ENCODE peak calls at places on chromosome 1, in six cellular contexts. C, Y, T, R, S and E are unnamed samples.

GRCh38 chr1:36342426-36343185 is 19.2 kb upstream of the EVA1B start:
- DNase-seq in S (peak), Y (no peak), T (peak), R (peak), C (no peak), E (no peak)

GRCh38 chr1:94955767-94956632 is 29.1 kb upstream of the CNN3 start:
- DNase-seq in S (no peak), C (no peak), T (no peak), Y (no peak), R (no peak), E (no peak)

GRCh38 chr1:207941664-207942063 is 30.7 kb upstream of the CD34 start:
- DNase-seq in S (no peak), Y (no peak), C (no peak), T (no peak), R (no peak), E (no peak)

GRCh38 chr1:21816602-21817302 is 4.7 kb downstream of the LDLRAD2 start:
- DNase-seq in R (peak), T (no peak), Y (no peak), S (no peak), C (no peak), E (no peak)

GRCh38 chr1:170619167-170620030 is 44.5 kb upstream of the PRRX1 start:
- DNase-seq in C (no peak), S (no peak), R (peak), T (no peak), Y (no peak), E (no peak)

GRCh38 chr1:193479187-193479586 is 292.8 kb upstream of the B3GALT2 start:
- DNase-seq in T (peak), C (peak), R (no peak), Y (peak), S (no peak), E (peak)

GRCh38 chr1:2381741-2382620 is 9.4 kb downstream of the MORN1 start:
- DNase-seq in R (peak), C (peak), T (peak), S (peak), Y (no peak), E (no peak)

GRCh38 chr1:19643602-19644419 is at the start of gene NBL1:
- DNase-seq in Y (no peak), S (peak), T (peak), R (no peak), C (peak), E (no peak)

GRCh38 chr1:27622828-27623227 is 12.2 kb downstream of the FGR start:
- DNase-seq in S (no peak), C (no peak), Y (no peak), R (no peak), T (no peak), E (no peak)

GRCh38 chr1:63931468-63931867 is 157.7 kb downstream of the ROR1 start:
- DNase-seq in C (no peak), T (no peak), S (no peak), R (peak), Y (no peak), E (no peak)

GRCh38 chr1:189499736-189500135 is 977.9 kb downstream of the BRINP3 start:
- DNase-seq in Y (no peak), R (no peak), C (no peak), S (no peak), T (no peak), E (no peak)

GRCh38 chr1:234397732-234398131 is 24.5 kb downstream of the COA6 start:
- DNase-seq in C (no peak), S (no peak), Y (no peak), T (no peak), R (no peak), E (no peak)

GRCh38 chr1:166947398-166948043 is 27.8 kb downstream of the ILDR2 start:
- DNase-seq in C (peak), S (no peak), Y (no peak), T (no peak), R (no peak), E (no peak)

GRCh38 chr1:19602486-19602885 is 41.6 kb upstream of the NBL1 start:
- DNase-seq in R (no peak), Y (no peak), T (no peak), S (no peak), C (no peak), E (no peak)

GRCh38 chr1:9892563-9893528 is 17.2 kb downstream of the CTNNBIP1 start:
- DNase-seq in T (no peak), S (no peak), C (no peak), R (peak), Y (no peak), E (no peak)

GRCh38 chr1:117118101-117118500 is 3.4 kb downstream of the TRIM45 start:
- DNase-seq in T (no peak), Y (no peak), C (no peak), S (no peak), R (no peak), E (no peak)

GRCh38 chr1:78490861-78491310 is at the start of gene PTGFR:
- DNase-seq in T (no peak), R (peak), S (no peak), C (no peak), Y (no peak), E (no peak)

GRCh38 chr1:210359255-210359654 is 30.6 kb downstream of the HHAT start:
- DNase-seq in T (no peak), Y (no peak), S (no peak), R (no peak), C (no peak), E (no peak)

GRCh38 chr1:67307251-67308060 is at the start of gene IL12RB2:
- DNase-seq in T (peak), C (peak), R (no peak), S (no peak), Y (no peak), E (no peak)

GRCh38 chr1:116986531-116987255 is 14.9 kb upstream of the CD101 start:
- DNase-seq in C (no peak), Y (no peak), T (peak), S (no peak), R (no peak), E (no peak)

GRCh38 chr1:64122588-64122987 is 80.8 kb upstream of the UBE2U start:
- DNase-seq in Y (no peak), C (no peak), S (no peak), T (no peak), R (peak), E (no peak)

GRCh38 chr1:181099152-181100014 is 10.9 kb downstream of the IER5 start:
- DNase-seq in T (peak), S (no peak), R (peak), Y (peak), C (no peak), E (peak)

GRCh38 chr1:204923626-204924012 is 53.0 kb downstream of the NFASC start:
- DNase-seq in S (no peak), Y (no peak), C (no peak), T (no peak), R (no peak), E (no peak)

GRCh38 chr1:118147542-118147941 is 37.5 kb downstream of the SPAG17 start:
- DNase-seq in T (no peak), R (peak), Y (no peak), S (no peak), C (no peak), E (no peak)

GRCh38 chr1:203171341-203172183 is 4.1 kb downstream of the MYBPH start:
- DNase-seq in C (no peak), S (no peak), Y (no peak), T (peak), R (no peak), E (no peak)

GRCh38 chr1:5879421-5879820 is 112.8 kb downstream of the NPHP4 start:
- DNase-seq in S (no peak), R (no peak), C (no peak), Y (no peak), T (no peak), E (no peak)

GRCh38 chr1:39576016-39576657 is 453 bp downstream of the PABPC4 start:
- DNase-seq in Y (no peak), S (no peak), T (peak), R (no peak), C (no peak), E (no peak)

GRCh38 chr1:44819594-44820327 is 11.4 kb downstream of the BTBD19 start:
- DNase-seq in S (peak), R (peak), Y (peak), C (peak), T (peak), E (peak)